ENCODE peak calls at places on chromosomes 2 and 18, in eight cellular contexts. Z is K562, H is IMR-90, A is A549, M is HepG2, T is H1, L is GM12878, F is SK-N-SH. J is an unnamed sample.

GRCh38 chr18:79598046-79598884 is 81.3 kb upstream of the CTDP1 start:
- DNase-seq in Z (no peak), H (no peak), A (no peak), M (no peak), T (no peak), L (no peak), F (no peak), J (no peak)

GRCh38 chr2:174337337-174338154 is 2.8 kb downstream of the SP9 start:
- DNase-seq in Z (peak), H (no peak), A (peak), M (no peak), T (peak), L (no peak), F (peak), J (peak)

GRCh38 chr2:171958475-171958874 is 36.2 kb downstream of the HAT1 start:
- DNase-seq in Z (no peak), H (peak), A (no peak), M (no peak), T (no peak), L (no peak), F (no peak), J (no peak)

GRCh38 chr18:42048150-42048549 is 93.1 kb downstream of the PIK3C3 start:
- DNase-seq in Z (no peak), H (peak), A (peak), M (peak), T (no peak), L (no peak), F (no peak), J (no peak)

GRCh38 chr18:60549338-60549960 is 176.9 kb upstream of the MC4R start:
- DNase-seq in Z (peak), H (peak), A (peak), M (peak), T (no peak), L (no peak), F (peak), J (no peak)

GRCh38 chr18:3873698-3874495 is 423.9 kb downstream of the TGIF1 start:
- DNase-seq in Z (no peak), H (no peak), A (no peak), M (no peak), T (no peak), L (no peak), F (no peak), J (no peak)

GRCh38 chr2:44362207-44363015 is 664 bp downstream of the CAMKMT start:
- DNase-seq in Z (peak), H (peak), A (peak), M (peak), T (no peak), L (peak), F (peak), J (peak)

GRCh38 chr2:235672720-235673119 is 178.9 kb downstream of the AGAP1 start:
- DNase-seq in Z (no peak), H (no peak), A (no peak), M (no peak), T (no peak), L (no peak), F (no peak), J (no peak)

GRCh38 chr2:85712261-85712660 is 18.1 kb downstream of the GNLY start:
- DNase-seq in Z (no peak), H (no peak), A (no peak), M (no peak), T (no peak), L (no peak), F (no peak), J (no peak)

GRCh38 chr2:234427081-234428058 is 69.5 kb downstream of the ARL4C start:
- DNase-seq in Z (no peak), H (peak), A (peak), M (no peak), T (peak), L (no peak), F (no peak), J (peak)

GRCh38 chr18:50469380-50469781 is 90.5 kb upstream of the MAPK4 start:
- DNase-seq in Z (no peak), H (no peak), A (no peak), M (no peak), T (no peak), L (no peak), F (no peak), J (no peak)

GRCh38 chr2:132550285-132550684 is 119.7 kb downstream of the LYPD1 start:
- DNase-seq in Z (no peak), H (no peak), A (no peak), M (no peak), T (peak), L (no peak), F (no peak), J (no peak)

GRCh38 chr2:113876503-113877387 is 13.1 kb upstream of the ACTR3 start:
- DNase-seq in Z (peak), H (no peak), A (no peak), M (peak), T (no peak), L (no peak), F (no peak), J (peak)

GRCh38 chr2:189369566-189369965 is 71.7 kb upstream of the WDR75 start:
- DNase-seq in Z (no peak), H (peak), A (peak), M (no peak), T (no peak), L (no peak), F (no peak), J (no peak)

GRCh38 chr2:191677091-191677645 is 768 bp upstream of the NABP1 start:
- DNase-seq in Z (peak), H (peak), A (peak), M (peak), T (no peak), L (no peak), F (peak), J (no peak)

GRCh38 chr2:16674154-16674553 is 8.5 kb upstream of the CYRIA start:
- DNase-seq in Z (no peak), H (no peak), A (no peak), M (no peak), T (no peak), L (no peak), F (no peak), J (no peak)

GRCh38 chr18:62399781-62400308 is 74.7 kb downstream of the TNFRSF11A start:
- DNase-seq in Z (no peak), H (no peak), A (peak), M (peak), T (no peak), L (no peak), F (peak), J (peak)

GRCh38 chr2:174036825-174037224 is 71.7 kb upstream of the SP3 start:
- DNase-seq in Z (no peak), H (no peak), A (no peak), M (no peak), T (no peak), L (peak), F (no peak), J (no peak)

GRCh38 chr18:48455555-48456478 is 46.6 kb upstream of the ZBTB7C start:
- DNase-seq in Z (no peak), H (peak), A (no peak), M (no peak), T (no peak), L (no peak), F (no peak), J (no peak)

GRCh38 chr18:26436176-26437031 is 111.9 kb downstream of the KCTD1 start:
- DNase-seq in Z (no peak), H (peak), A (peak), M (peak), T (peak), L (no peak), F (no peak), J (no peak)

GRCh38 chr18:13672657-13673056 is 53.7 kb downstream of the FAM210A start:
- DNase-seq in Z (no peak), H (no peak), A (no peak), M (no peak), T (no peak), L (no peak), F (no peak), J (no peak)

GRCh38 chr2:65500319-65501040 is 68.1 kb upstream of the SPRED2 start:
- DNase-seq in Z (no peak), H (no peak), A (no peak), M (no peak), T (no peak), L (peak), F (no peak), J (no peak)

GRCh38 chr18:136433-136832 is 21.9 kb upstream of the USP14 start:
- DNase-seq in Z (peak), H (no peak), A (peak), M (peak), T (no peak), L (no peak), F (peak), J (no peak)

GRCh38 chr2:219998714-219999227 is 371.3 kb downstream of the SLC4A3 start:
- DNase-seq in Z (no peak), H (no peak), A (no peak), M (no peak), T (no peak), L (no peak), F (peak), J (no peak)

GRCh38 chr2:10260130-10260529 is 42.6 kb upstream of the HPCAL1 start:
- DNase-seq in Z (no peak), H (no peak), A (no peak), M (no peak), T (no peak), L (no peak), F (no peak), J (no peak)

GRCh38 chr2:127146820-127147502 is 40.0 kb upstream of the BIN1 start:
- DNase-seq in Z (no peak), H (peak), A (no peak), M (no peak), T (peak), L (no peak), F (no peak), J (no peak)

GRCh38 chr18:22977847-22978701 is 44.9 kb downstream of the RBBP8 start:
- DNase-seq in Z (no peak), H (peak), A (peak), M (no peak), T (no peak), L (no peak), F (no peak), J (no peak)

GRCh38 chr2:216796096-216796840 is 63.6 kb downstream of the TNP1 start:
- DNase-seq in Z (no peak), H (no peak), A (no peak), M (no peak), T (no peak), L (no peak), F (no peak), J (no peak)

GRCh38 chr18:79573921-79574491 is 105.6 kb upstream of the CTDP1 start:
- DNase-seq in Z (no peak), H (no peak), A (no peak), M (no peak), T (peak), L (no peak), F (no peak), J (no peak)

GRCh38 chr2:137050949-137051348 is 285.6 kb downstream of the THSD7B start:
- DNase-seq in Z (no peak), H (no peak), A (peak), M (no peak), T (no peak), L (no peak), F (peak), J (no peak)

GRCh38 chr2:229675569-229675968 is 38.8 kb downstream of the DNER start:
- DNase-seq in Z (no peak), H (no peak), A (no peak), M (no peak), T (no peak), L (no peak), F (peak), J (no peak)

GRCh38 chr2:130371723-130372054 is 15.8 kb downstream of the PTPN18 start:
- DNase-seq in Z (peak), H (peak), A (peak), M (no peak), T (no peak), L (no peak), F (no peak), J (no peak)

GRCh38 chr18:38402509-38402908 is 836.9 kb upstream of the CELF4 start:
- DNase-seq in Z (no peak), H (no peak), A (no peak), M (no peak), T (no peak), L (no peak), F (no peak), J (no peak)
- TF ChIP-seq USF2 in Z (no peak), H (no peak), A (no peak), M (no peak), T (no peak), L (no peak), F (no peak), J (no peak)

GRCh38 chr2:6957910-6958615 is 40.9 kb downstream of the RNF144A start:
- DNase-seq in Z (no peak), H (no peak), A (no peak), M (no peak), T (no peak), L (no peak), F (no peak), J (no peak)
- TF ChIP-seq USF2 in Z (no peak), H (no peak), A (no peak), M (no peak), T (no peak), L (no peak), F (no peak), J (no peak)

DNA sequence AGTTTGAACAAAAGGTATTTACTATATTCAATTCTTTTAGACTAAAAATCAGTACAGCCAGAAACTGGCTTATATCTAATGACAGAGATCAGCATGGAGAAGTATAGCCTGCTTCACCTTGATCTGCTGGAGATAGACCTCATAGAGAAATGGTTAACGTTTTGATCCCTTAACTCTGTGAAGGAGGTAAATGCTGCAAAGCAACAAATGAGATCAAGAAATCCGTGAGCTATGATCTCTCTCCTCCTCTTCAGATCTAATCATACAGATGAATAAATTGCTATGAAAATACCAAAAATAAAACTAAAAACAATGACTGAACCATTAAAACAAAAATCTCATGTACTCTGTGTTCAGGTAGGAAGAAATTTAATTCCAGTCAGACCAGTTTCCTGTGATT is 42.8 kb downstream of the KLHL14 start:
- DNase-seq in Z (no peak), H (no peak), A (no peak), M (no peak), T (no peak), L (no peak), F (no peak), J (no peak)
- TF ChIP-seq USF2 in Z (no peak), H (no peak), A (no peak), M (no peak), T (no peak), L (no peak), F (no peak), J (no peak)

DNA sequence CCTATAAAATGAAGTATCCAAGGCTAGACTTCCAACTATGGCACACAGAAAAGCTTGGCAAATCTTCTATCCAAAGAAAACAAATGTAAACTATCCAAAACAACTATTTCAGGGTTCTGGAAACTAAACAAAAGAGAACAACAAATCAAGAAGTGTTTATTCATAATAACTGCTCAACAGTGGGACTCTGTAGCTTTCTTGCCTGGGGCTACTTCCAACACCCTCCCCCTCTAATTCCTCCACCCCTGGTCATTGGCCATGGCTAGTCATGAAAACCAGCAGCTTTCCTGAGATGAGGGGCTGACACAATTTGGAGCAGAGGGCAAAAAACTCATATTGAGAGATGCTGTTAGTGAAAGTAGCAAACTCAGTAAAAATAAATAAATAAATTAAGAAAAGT is 106.9 kb downstream of the EXOC6B start:
- DNase-seq in Z (no peak), H (no peak), A (no peak), M (no peak), T (no peak), L (no peak), F (no peak), J (no peak)
- TF ChIP-seq USF2 in Z (no peak), H (no peak), A (no peak), M (no peak), T (no peak), L (no peak), F (no peak), J (no peak)

GRCh38 chr2:240995041-240995960 is 3.1 kb upstream of the SNED1 start:
- DNase-seq in Z (no peak), H (no peak), A (no peak), M (no peak), T (peak), L (no peak), F (no peak), J (no peak)
- TF ChIP-seq USF2 in Z (no peak), H (no peak), A (no peak), M (no peak), T (no peak), L (no peak), F (no peak), J (no peak)

J was measured in WTC11.